ENCODE peak calls at places on chromosome 1, in ten cellular contexts. L is CD8-positive, alpha-beta T cell; A is left lung; Q is cardiac muscle cell; X is stomach; E is B cell; D is BJ; K is GM20000; C is endothelial cell; U is lower leg skin. S is an unnamed sample.

GRCh38 chr1:84853743-84854721 is 39.0 kb downstream of the LPAR3 start:
- DNase-seq in L (peak), A (no peak), Q (no peak), X (no peak), E (peak), D (no peak), K (peak), C (no peak), U (no peak), S (peak)

GRCh38 chr1:151324390-151324930 is 2.8 kb downstream of the PI4KB start:
- DNase-seq in L (no peak), A (no peak), Q (no peak), X (no peak), E (no peak), D (no peak), K (no peak), C (no peak), U (no peak), S (no peak)

GRCh38 chr1:183198463-183198862 is 12.4 kb downstream of the LAMC2 start:
- DNase-seq in L (no peak), A (no peak), Q (no peak), X (no peak), E (no peak), D (no peak), K (no peak), C (no peak), U (no peak), S (no peak)

GRCh38 chr1:119084651-119085262 is 55.7 kb downstream of the WARS2 start:
- DNase-seq in L (no peak), A (no peak), Q (no peak), X (no peak), E (no peak), D (no peak), K (no peak), C (no peak), U (no peak), S (no peak)

GRCh38 chr1:233281711-233282581 is 13.6 kb downstream of the PCNX2 start:
- DNase-seq in L (peak), A (no peak), Q (no peak), X (no peak), E (no peak), D (no peak), K (peak), C (no peak), U (no peak), S (no peak)

GRCh38 chr1:83929184-83929583 is 69.7 kb downstream of the TTLL7 start:
- DNase-seq in L (no peak), A (no peak), Q (no peak), X (no peak), E (no peak), D (no peak), K (no peak), C (no peak), U (no peak), S (no peak)

GRCh38 chr1:239976130-239976968 is 115.3 kb upstream of the FMN2 start:
- DNase-seq in L (no peak), A (no peak), Q (peak), X (peak), E (peak), D (no peak), K (peak), C (peak), U (no peak), S (no peak)

GRCh38 chr1:204128464-204128963 is 23.3 kb downstream of the ETNK2 start:
- DNase-seq in L (no peak), A (no peak), Q (no peak), X (no peak), E (no peak), D (no peak), K (peak), C (no peak), U (no peak), S (no peak)

GRCh38 chr1:227766015-227766634 is 30.9 kb downstream of the SNAP47 start:
- DNase-seq in L (peak), A (no peak), Q (no peak), X (peak), E (no peak), D (no peak), K (no peak), C (no peak), U (no peak), S (no peak)

GRCh38 chr1:179448429-179449149 is 82.8 kb downstream of the AXDND1 start:
- DNase-seq in L (no peak), A (no peak), Q (no peak), X (no peak), E (no peak), D (no peak), K (no peak), C (no peak), U (no peak), S (no peak)

GRCh38 chr1:179445593-179445992 is 79.8 kb downstream of the AXDND1 start:
- DNase-seq in L (no peak), A (no peak), Q (no peak), X (no peak), E (no peak), D (no peak), K (no peak), C (no peak), U (no peak), S (no peak)

DNA sequence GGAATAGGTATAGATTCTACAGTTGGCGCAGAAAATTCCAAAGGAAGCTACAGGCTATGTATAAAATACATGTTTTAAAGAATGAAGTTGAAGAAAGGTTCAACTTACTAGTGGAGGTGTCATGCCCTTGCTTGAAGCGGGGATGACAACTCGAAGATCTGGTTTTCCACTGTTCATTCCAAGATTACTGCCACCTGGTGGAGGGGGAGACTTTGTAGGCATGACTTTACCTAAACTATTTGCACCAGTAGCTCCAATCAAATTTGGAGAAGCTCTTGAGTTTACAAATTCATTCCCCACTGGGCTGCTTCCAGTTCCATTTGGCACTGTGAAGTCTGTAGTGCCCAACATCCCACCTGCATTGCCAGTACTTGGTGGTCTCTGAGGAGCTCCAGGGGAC is 81.7 kb downstream of the AXDND1 start:
- DNase-seq in L (no peak), A (no peak), Q (peak), X (no peak), E (peak), D (no peak), K (no peak), C (peak), U (no peak), S (no peak)
- TF ChIP-seq CTCF in L (no peak), A (no peak), Q (peak), X (no peak), E (no peak), D (peak), K (peak), C (peak), U (no peak), S (no peak)

GRCh38 chr1:28890836-28891235 is 23.5 kb upstream of the EPB41 start:
- DNase-seq in L (no peak), A (no peak), Q (no peak), X (no peak), E (no peak), D (no peak), K (no peak), C (no peak), U (no peak), S (no peak)

GRCh38 chr1:28891256-28891655 is 23.1 kb upstream of the EPB41 start:
- DNase-seq in L (no peak), A (no peak), Q (no peak), X (no peak), E (no peak), D (no peak), K (no peak), C (no peak), U (no peak), S (no peak)

GRCh38 chr1:28895896-28896608 is 18.3 kb upstream of the EPB41 start:
- DNase-seq in L (no peak), A (no peak), Q (no peak), X (no peak), E (no peak), D (no peak), K (no peak), C (no peak), U (no peak), S (no peak)

GRCh38 chr1:28894785-28895184 is 19.6 kb upstream of the EPB41 start:
- DNase-seq in L (no peak), A (no peak), Q (no peak), X (no peak), E (no peak), D (no peak), K (no peak), C (no peak), U (no peak), S (no peak)

DNA sequence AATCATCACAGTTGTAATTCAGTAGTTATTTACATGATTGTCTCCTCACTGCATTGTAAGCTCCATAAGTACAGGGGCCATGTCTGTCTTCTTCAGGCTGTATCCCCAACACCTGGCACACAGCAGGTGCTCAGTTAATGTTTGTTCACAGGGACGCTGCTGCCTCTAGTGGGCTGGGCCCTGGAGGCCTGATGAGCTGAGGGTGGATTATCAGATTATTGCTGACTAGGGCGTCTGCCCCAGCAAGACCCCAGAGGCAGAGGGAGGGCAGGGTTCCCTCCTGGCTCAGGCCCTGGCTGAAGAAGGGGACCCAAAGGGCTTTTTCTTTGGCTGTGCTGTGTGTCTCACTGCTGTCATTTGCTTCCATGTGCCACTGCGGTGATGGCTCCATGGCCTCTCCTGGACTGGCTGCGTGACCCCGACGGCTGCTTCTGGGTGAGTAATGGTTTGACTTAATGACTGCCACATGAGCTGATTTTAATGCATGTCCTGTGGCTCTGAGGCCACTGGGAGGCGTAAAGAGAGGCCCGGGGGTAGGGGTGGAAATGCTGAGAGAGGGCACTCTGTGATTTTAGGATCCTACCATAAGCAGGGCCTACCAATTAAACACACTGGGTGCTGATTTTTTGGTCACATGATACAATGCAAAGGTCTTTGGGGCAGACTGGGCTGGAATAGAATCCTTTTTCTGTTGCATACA is 20.8 kb upstream of the EPB41 start:
- DNase-seq in L (no peak), A (no peak), Q (no peak), X (no peak), E (peak), D (peak), K (no peak), C (no peak), U (no peak), S (no peak)
- TF ChIP-seq CTCF in L (peak), A (no peak), Q (peak), X (no peak), E (peak), D (peak), K (peak), C (no peak), U (no peak), S (peak)

DNA sequence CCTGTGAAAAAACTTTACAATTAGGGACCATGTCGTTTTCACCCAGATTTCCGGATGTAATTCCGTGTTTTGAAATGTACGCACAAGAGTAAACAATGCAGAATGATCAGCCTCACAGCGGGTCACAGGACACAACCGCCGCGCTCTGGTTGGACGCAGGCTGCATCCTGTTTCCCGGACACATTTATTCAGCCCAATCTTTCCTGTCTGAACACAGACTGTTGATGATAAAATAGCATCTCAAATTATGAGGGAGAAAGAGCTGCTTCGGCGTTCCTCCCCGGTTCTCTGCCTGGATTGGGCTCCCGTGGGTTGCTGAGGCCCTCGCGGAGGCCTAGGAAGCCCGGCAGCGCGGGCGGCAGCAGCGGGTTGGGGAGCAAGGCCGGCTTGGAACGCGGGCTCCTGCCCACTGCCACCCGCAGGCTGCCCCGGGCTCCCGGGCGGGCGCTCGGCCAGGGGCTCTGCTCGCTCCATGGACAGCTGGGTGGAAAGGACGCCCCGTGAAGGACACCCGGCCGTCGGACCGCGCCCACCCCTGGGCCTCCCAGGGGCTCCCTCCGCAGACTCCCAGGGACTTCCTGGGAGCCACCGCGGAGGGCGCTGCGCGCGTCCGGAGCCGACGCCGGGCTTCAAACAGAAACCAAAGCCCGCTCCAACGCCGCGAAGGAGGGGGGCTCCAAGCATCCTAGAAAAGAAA is 122.4 kb downstream of the ESRRG start:
- DNase-seq in L (no peak), A (peak), Q (peak), X (peak), E (peak), D (peak), K (peak), C (peak), U (peak), S (no peak)
- TF ChIP-seq CTCF in L (no peak), A (peak), Q (peak), X (peak), E (no peak), D (peak), K (no peak), C (no peak), U (no peak), S (no peak)

DNA sequence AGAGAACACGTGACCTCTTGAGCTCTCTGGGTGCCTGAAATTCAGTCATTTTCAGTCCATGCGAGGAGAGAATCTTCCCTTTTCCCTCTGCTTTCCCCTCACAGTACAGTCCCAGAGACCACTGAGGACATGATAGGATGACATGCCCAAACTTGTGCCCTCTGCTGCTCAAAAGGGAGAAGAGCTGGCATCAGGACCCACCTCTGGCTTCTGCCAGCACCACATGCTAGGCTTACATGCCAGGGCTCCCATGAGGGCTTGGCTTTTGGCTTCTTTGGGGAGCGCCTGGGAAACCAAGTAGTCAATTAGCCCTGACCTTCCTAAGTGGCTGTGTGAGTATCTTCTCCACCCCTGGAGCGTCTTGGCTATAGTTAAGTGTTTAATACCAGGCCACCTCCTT is 13.8 kb upstream of the KCNQ4 start:
- DNase-seq in L (no peak), A (no peak), Q (no peak), X (no peak), E (no peak), D (no peak), K (no peak), C (no peak), U (no peak), S (no peak)
- TF ChIP-seq CTCF in L (no peak), A (no peak), Q (peak), X (no peak), E (no peak), D (peak), K (peak), C (no peak), U (no peak), S (no peak)

GRCh38 chr1:225914391-225914790 is 9.7 kb downstream of the PYCR2 start:
- DNase-seq in L (no peak), A (no peak), Q (no peak), X (no peak), E (no peak), D (no peak), K (no peak), C (no peak), U (no peak), S (no peak)

GRCh38 chr1:225908013-225908640 is 15.9 kb downstream of the PYCR2 start:
- DNase-seq in L (no peak), A (no peak), Q (no peak), X (no peak), E (no peak), D (no peak), K (no peak), C (no peak), U (no peak), S (no peak)

GRCh38 chr1:225908773-225909172 is 15.3 kb downstream of the PYCR2 start:
- DNase-seq in L (no peak), A (no peak), Q (no peak), X (no peak), E (no peak), D (no peak), K (no peak), C (no peak), U (no peak), S (no peak)

GRCh38 chr1:225909477-225909876 is 14.6 kb downstream of the PYCR2 start:
- DNase-seq in L (no peak), A (no peak), Q (no peak), X (no peak), E (no peak), D (no peak), K (no peak), C (no peak), U (no peak), S (no peak)

DNA sequence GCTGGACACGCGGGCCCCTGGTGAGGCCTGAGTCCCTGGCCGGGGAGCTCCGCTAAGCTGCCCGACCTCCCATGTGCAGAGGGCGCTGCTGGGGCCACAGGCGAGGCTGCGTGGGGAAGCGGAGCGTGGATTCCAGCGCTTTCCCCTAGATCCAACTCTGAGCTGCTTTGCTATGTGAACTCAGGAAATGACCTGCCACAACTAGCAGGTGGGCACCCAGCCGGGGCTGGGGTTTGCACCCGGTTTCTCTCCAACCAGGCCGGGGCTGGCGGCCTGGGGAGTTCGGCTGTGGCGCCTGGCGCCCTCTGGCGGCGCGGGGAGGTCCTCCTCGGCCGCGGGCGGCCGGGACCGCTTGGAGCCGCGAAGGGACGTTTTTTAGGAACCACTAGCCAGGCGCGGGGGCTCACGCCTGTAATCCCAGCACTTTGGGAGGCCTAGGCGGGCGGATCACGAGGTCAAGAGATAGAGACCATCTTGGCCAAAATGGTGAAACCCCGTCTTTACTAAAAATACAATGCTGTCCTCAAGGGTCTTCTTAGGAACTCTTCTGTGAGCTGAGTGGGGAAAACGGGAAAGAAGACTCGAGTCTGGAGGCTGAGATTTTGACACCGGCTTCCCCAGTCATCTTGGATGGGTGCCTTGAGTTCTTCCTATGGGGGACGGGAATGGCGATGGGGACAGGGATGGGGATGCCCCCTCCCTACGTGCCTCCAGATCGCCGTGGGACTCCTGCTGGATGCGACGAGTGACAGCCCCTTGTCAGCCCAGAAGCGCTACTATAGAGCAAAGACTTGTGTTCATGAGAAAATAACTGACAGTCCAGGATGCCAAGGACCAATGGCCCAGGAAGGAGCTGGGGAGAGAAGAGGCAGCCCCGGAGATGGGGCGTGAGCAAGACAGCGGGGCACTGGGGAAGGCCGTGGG is 12.6 kb downstream of the PYCR2 start:
- DNase-seq in L (peak), A (peak), Q (peak), X (peak), E (peak), D (no peak), K (peak), C (peak), U (peak), S (no peak)
- TF ChIP-seq CTCF in L (peak), A (peak), Q (peak), X (peak), E (peak), D (peak), K (peak), C (peak), U (no peak), S (peak)

S was measured in CD14-positive monocyte.